ENCODE peak calls at places on chromosome 3, in nine cellular contexts. One of them, this sample, is unnamed.

GRCh38 chr3:16801223-16801622 is 83.5 kb upstream of the PLCL2 start:
- DNase-seq in NCI-H1092: no peak
- DNase-seq in activated T-helper 2 cell treated with anti-CD3 and anti-CD28 coated beads, Interferon-gamma antibody, Interleukin-2, Interleukin-4, amounts not matched to agents 10 μg/mL and 5 μg/mL and 100 μg/mL, durations not matched to agents 14 hours and 24 hours and 36 hours: no peak
- DNase-seq in ureter: no peak
- DNase-seq in right cardiac atrium: no peak
- DNase-seq in kidney tubule cell: no peak
- DNase-seq in AG20443: no peak
- DNase-seq in omental fat pad: no peak
- DNase-seq in effector CD4-positive, alpha-beta T cell: no peak
- DNase-seq in this sample: peak

GRCh38 chr3:30319713-30320112 is 286.7 kb upstream of the TGFBR2 start:
- DNase-seq in kidney tubule cell: peak
- DNase-seq in right cardiac atrium: peak
- DNase-seq in AG20443: peak
- DNase-seq in effector CD4-positive, alpha-beta T cell: peak
- DNase-seq in omental fat pad: no peak
- DNase-seq in activated T-helper 2 cell treated with anti-CD3 and anti-CD28 coated beads, Interferon-gamma antibody, Interleukin-2, Interleukin-4, amounts not matched to agents 10 μg/mL and 5 μg/mL and 100 μg/mL, durations not matched to agents 14 hours and 24 hours and 36 hours: peak
- DNase-seq in NCI-H1092: no peak
- DNase-seq in ureter: peak
- DNase-seq in this sample: no peak

GRCh38 chr3:184361932-184362667 is 590 bp downstream of the POLR2H start:
- DNase-seq in NCI-H1092: no peak
- DNase-seq in ureter: no peak
- DNase-seq in kidney tubule cell: peak
- DNase-seq in omental fat pad: no peak
- DNase-seq in effector CD4-positive, alpha-beta T cell: peak
- DNase-seq in right cardiac atrium: peak
- DNase-seq in AG20443: peak
- DNase-seq in activated T-helper 2 cell treated with anti-CD3 and anti-CD28 coated beads, Interferon-gamma antibody, Interleukin-2, Interleukin-4, amounts not matched to agents 10 μg/mL and 5 μg/mL and 100 μg/mL, durations not matched to agents 14 hours and 24 hours and 36 hours: peak
- DNase-seq in this sample: peak

GRCh38 chr3:64031540-64032533 is 8.5 kb upstream of the PSMD6 start:
- DNase-seq in ureter: no peak
- DNase-seq in right cardiac atrium: no peak
- DNase-seq in kidney tubule cell: peak
- DNase-seq in NCI-H1092: no peak
- DNase-seq in effector CD4-positive, alpha-beta T cell: no peak
- DNase-seq in omental fat pad: no peak
- DNase-seq in activated T-helper 2 cell treated with anti-CD3 and anti-CD28 coated beads, Interferon-gamma antibody, Interleukin-2, Interleukin-4, amounts not matched to agents 10 μg/mL and 5 μg/mL and 100 μg/mL, durations not matched to agents 14 hours and 24 hours and 36 hours: no peak
- DNase-seq in AG20443: no peak
- DNase-seq in this sample: no peak

GRCh38 chr3:17431477-17432045 is 310.9 kb downstream of the TBC1D5 start:
- DNase-seq in omental fat pad: no peak
- DNase-seq in effector CD4-positive, alpha-beta T cell: no peak
- DNase-seq in AG20443: peak
- DNase-seq in kidney tubule cell: no peak
- DNase-seq in NCI-H1092: no peak
- DNase-seq in ureter: no peak
- DNase-seq in right cardiac atrium: no peak
- DNase-seq in activated T-helper 2 cell treated with anti-CD3 and anti-CD28 coated beads, Interferon-gamma antibody, Interleukin-2, Interleukin-4, amounts not matched to agents 10 μg/mL and 5 μg/mL and 100 μg/mL, durations not matched to agents 14 hours and 24 hours and 36 hours: no peak
- DNase-seq in this sample: no peak

GRCh38 chr3:146496726-146497125 is 27.4 kb upstream of the PLSCR2 start:
- DNase-seq in ureter: no peak
- DNase-seq in right cardiac atrium: no peak
- DNase-seq in AG20443: no peak
- DNase-seq in omental fat pad: no peak
- DNase-seq in NCI-H1092: no peak
- DNase-seq in activated T-helper 2 cell treated with anti-CD3 and anti-CD28 coated beads, Interferon-gamma antibody, Interleukin-2, Interleukin-4, amounts not matched to agents 10 μg/mL and 5 μg/mL and 100 μg/mL, durations not matched to agents 14 hours and 24 hours and 36 hours: no peak
- DNase-seq in effector CD4-positive, alpha-beta T cell: no peak
- DNase-seq in kidney tubule cell: no peak
- DNase-seq in this sample: no peak

GRCh38 chr3:37096972-37097371 is 77.4 kb downstream of the LRRFIP2 start:
- DNase-seq in NCI-H1092: no peak
- DNase-seq in AG20443: no peak
- DNase-seq in omental fat pad: no peak
- DNase-seq in ureter: no peak
- DNase-seq in kidney tubule cell: no peak
- DNase-seq in effector CD4-positive, alpha-beta T cell: no peak
- DNase-seq in activated T-helper 2 cell treated with anti-CD3 and anti-CD28 coated beads, Interferon-gamma antibody, Interleukin-2, Interleukin-4, amounts not matched to agents 10 μg/mL and 5 μg/mL and 100 μg/mL, durations not matched to agents 14 hours and 24 hours and 36 hours: no peak
- DNase-seq in right cardiac atrium: no peak
- DNase-seq in this sample: no peak

GRCh38 chr3:13009132-13009945 is 63.9 kb downstream of the IQSEC1 start:
- DNase-seq in ureter: peak
- DNase-seq in right cardiac atrium: peak
- DNase-seq in effector CD4-positive, alpha-beta T cell: peak
- DNase-seq in NCI-H1092: no peak
- DNase-seq in kidney tubule cell: no peak
- DNase-seq in omental fat pad: no peak
- DNase-seq in activated T-helper 2 cell treated with anti-CD3 and anti-CD28 coated beads, Interferon-gamma antibody, Interleukin-2, Interleukin-4, amounts not matched to agents 10 μg/mL and 5 μg/mL and 100 μg/mL, durations not matched to agents 14 hours and 24 hours and 36 hours: peak
- DNase-seq in AG20443: no peak
- DNase-seq in this sample: no peak

GRCh38 chr3:6878731-6879130 is 17.8 kb downstream of the GRM7 start:
- DNase-seq in activated T-helper 2 cell treated with anti-CD3 and anti-CD28 coated beads, Interferon-gamma antibody, Interleukin-2, Interleukin-4, amounts not matched to agents 10 μg/mL and 5 μg/mL and 100 μg/mL, durations not matched to agents 14 hours and 24 hours and 36 hours: no peak
- DNase-seq in NCI-H1092: no peak
- DNase-seq in effector CD4-positive, alpha-beta T cell: no peak
- DNase-seq in ureter: no peak
- DNase-seq in AG20443: no peak
- DNase-seq in kidney tubule cell: no peak
- DNase-seq in omental fat pad: no peak
- DNase-seq in right cardiac atrium: no peak
- DNase-seq in this sample: no peak

GRCh38 chr3:44326035-44326434 is 12.5 kb upstream of the TCAIM start:
- DNase-seq in omental fat pad: no peak
- DNase-seq in effector CD4-positive, alpha-beta T cell: no peak
- DNase-seq in ureter: no peak
- DNase-seq in kidney tubule cell: no peak
- DNase-seq in AG20443: no peak
- DNase-seq in activated T-helper 2 cell treated with anti-CD3 and anti-CD28 coated beads, Interferon-gamma antibody, Interleukin-2, Interleukin-4, amounts not matched to agents 10 μg/mL and 5 μg/mL and 100 μg/mL, durations not matched to agents 14 hours and 24 hours and 36 hours: no peak
- DNase-seq in right cardiac atrium: no peak
- DNase-seq in NCI-H1092: no peak
- DNase-seq in this sample: no peak

GRCh38 chr3:7693976-7694375 is 807.6 kb upstream of the LMCD1 start:
- DNase-seq in NCI-H1092: no peak
- DNase-seq in AG20443: no peak
- DNase-seq in ureter: no peak
- DNase-seq in kidney tubule cell: no peak
- DNase-seq in right cardiac atrium: no peak
- DNase-seq in omental fat pad: no peak
- DNase-seq in activated T-helper 2 cell treated with anti-CD3 and anti-CD28 coated beads, Interferon-gamma antibody, Interleukin-2, Interleukin-4, amounts not matched to agents 10 μg/mL and 5 μg/mL and 100 μg/mL, durations not matched to agents 14 hours and 24 hours and 36 hours: no peak
- DNase-seq in effector CD4-positive, alpha-beta T cell: no peak
- DNase-seq in this sample: no peak

GRCh38 chr3:1195922-1196321 is 103.1 kb downstream of the CNTN6 start:
- DNase-seq in omental fat pad: no peak
- DNase-seq in right cardiac atrium: no peak
- DNase-seq in NCI-H1092: no peak
- DNase-seq in activated T-helper 2 cell treated with anti-CD3 and anti-CD28 coated beads, Interferon-gamma antibody, Interleukin-2, Interleukin-4, amounts not matched to agents 10 μg/mL and 5 μg/mL and 100 μg/mL, durations not matched to agents 14 hours and 24 hours and 36 hours: no peak
- DNase-seq in AG20443: no peak
- DNase-seq in kidney tubule cell: peak
- DNase-seq in ureter: no peak
- DNase-seq in effector CD4-positive, alpha-beta T cell: no peak
- DNase-seq in this sample: no peak

GRCh38 chr3:56976666-56977560 is 83.6 kb upstream of the SPATA12 start:
- DNase-seq in effector CD4-positive, alpha-beta T cell: no peak
- DNase-seq in ureter: no peak
- DNase-seq in NCI-H1092: peak
- DNase-seq in right cardiac atrium: no peak
- DNase-seq in kidney tubule cell: no peak
- DNase-seq in activated T-helper 2 cell treated with anti-CD3 and anti-CD28 coated beads, Interferon-gamma antibody, Interleukin-2, Interleukin-4, amounts not matched to agents 10 μg/mL and 5 μg/mL and 100 μg/mL, durations not matched to agents 14 hours and 24 hours and 36 hours: no peak
- DNase-seq in AG20443: peak
- DNase-seq in omental fat pad: no peak
- DNase-seq in this sample: peak

GRCh38 chr3:50324351-50325144 is 2.0 kb upstream of the HYAL2 start:
- DNase-seq in omental fat pad: peak
- DNase-seq in NCI-H1092: peak
- DNase-seq in activated T-helper 2 cell treated with anti-CD3 and anti-CD28 coated beads, Interferon-gamma antibody, Interleukin-2, Interleukin-4, amounts not matched to agents 10 μg/mL and 5 μg/mL and 100 μg/mL, durations not matched to agents 14 hours and 24 hours and 36 hours: no peak
- DNase-seq in right cardiac atrium: peak
- DNase-seq in effector CD4-positive, alpha-beta T cell: peak
- DNase-seq in kidney tubule cell: peak
- DNase-seq in AG20443: peak
- DNase-seq in ureter: no peak
- DNase-seq in this sample: no peak